ENCODE peak calls at places on chromosomes 1 and 21, in ten cellular contexts. S is pancreas; U is NCI-H510A treated with DMSO at 0.1 percent for 48 hours; V is mesenteric fat pad; R is renal cortical epithelial cell; L is Ammon's horn; Y is mucosa of gallbladder; A is stimulated activated naive B cell treated with anti-CD40 and anti-IgM and Interleukin-4, amounts not matched to agents 10 μg/mL and 1 μg/mL and 100 μg/mL, for 72 hours; H is iris pigment epithelial cell; Z is WERI-Rb-1. O is an unnamed sample.

GRCh38 chr1:25485536-25486235 is 55.0 kb downstream of the MACO1 start:
- DNase-seq in V (no peak), R (no peak), H (no peak), Z (no peak), S (no peak), A (no peak), U (peak), L (no peak), Y (no peak), O (no peak)

GRCh38 chr21:36203603-36203889 is 46.9 kb downstream of the DOP1B start:
- DNase-seq in U (no peak), H (peak), L (peak), R (peak), S (peak), A (no peak), V (no peak), Z (no peak), Y (peak), O (peak)

GRCh38 chr1:117826551-117827078 is 102.8 kb downstream of the GDAP2 start:
- DNase-seq in U (no peak), H (peak), A (no peak), V (no peak), L (peak), Z (no peak), R (peak), S (peak), Y (no peak), O (peak)

GRCh38 chr1:90721210-90722194 is 4.4 kb upstream of the BARHL2 start:
- DNase-seq in Y (no peak), S (no peak), A (no peak), R (peak), L (peak), H (peak), Z (peak), V (no peak), U (peak), O (peak)

GRCh38 chr1:245512980-245513578 is 358.3 kb downstream of the KIF26B start:
- DNase-seq in A (no peak), H (peak), U (no peak), L (no peak), V (no peak), R (no peak), Z (peak), Y (no peak), S (no peak), O (no peak)

GRCh38 chr1:88812366-88812765 is 79.0 kb downstream of the GTF2B start:
- DNase-seq in L (no peak), A (no peak), Y (no peak), V (no peak), R (no peak), U (no peak), Z (no peak), S (no peak), H (no peak), O (no peak)

GRCh38 chr1:161119379-161120061 is 1.6 kb downstream of the NIT1 start:
- DNase-seq in Z (peak), Y (peak), L (no peak), V (peak), H (peak), S (peak), U (no peak), A (no peak), R (peak), O (peak)

GRCh38 chr1:63321788-63322247 is 549 bp upstream of the FOXD3 start:
- DNase-seq in U (no peak), S (no peak), V (no peak), Y (no peak), R (no peak), Z (no peak), H (no peak), L (no peak), A (no peak), O (no peak)

GRCh38 chr21:30463713-30464112 is 16.5 kb downstream of the KRTAP19-1 start:
- DNase-seq in A (no peak), Y (no peak), V (no peak), H (no peak), S (no peak), L (no peak), R (no peak), Z (no peak), U (no peak), O (no peak)

GRCh38 chr1:3652538-3653285 is 396 bp downstream of the TP73 start:
- DNase-seq in S (no peak), A (no peak), R (no peak), Y (no peak), Z (peak), V (no peak), U (no peak), L (no peak), H (no peak), O (no peak)

GRCh38 chr1:168476588-168477379 is 67.0 kb downstream of the XCL2 start:
- DNase-seq in S (no peak), V (no peak), A (no peak), L (peak), H (no peak), Y (no peak), R (no peak), Z (no peak), U (peak), O (no peak)

GRCh38 chr1:60802884-60803283 is 279.5 kb upstream of the NFIA start:
- DNase-seq in Y (no peak), A (no peak), R (no peak), U (no peak), V (no peak), S (no peak), Z (no peak), H (no peak), L (no peak), O (no peak)

GRCh38 chr1:34806396-34806795 is 13.6 kb downstream of the GJA4 start:
- DNase-seq in R (no peak), S (no peak), Y (no peak), L (no peak), V (no peak), Z (no peak), A (no peak), U (no peak), H (peak), O (peak)

GRCh38 chr1:160261526-160261877 is 847 bp downstream of the DCAF8 start:
- DNase-seq in V (no peak), L (peak), Z (peak), U (peak), Y (peak), A (peak), R (peak), H (peak), S (peak), O (peak)

GRCh38 chr1:21567241-21568005 is 58.2 kb downstream of the ALPL start:
- DNase-seq in S (no peak), U (no peak), Z (no peak), V (no peak), A (no peak), R (no peak), H (peak), Y (no peak), L (no peak), O (peak)

GRCh38 chr1:64469614-64469976 is 334 bp upstream of the CACHD1 start:
- DNase-seq in Z (no peak), V (no peak), L (peak), U (no peak), S (no peak), Y (no peak), A (no peak), R (no peak), H (no peak), O (peak)

GRCh38 chr1:15693371-15693770 is 9.3 kb downstream of the PLEKHM2 start:
- DNase-seq in V (no peak), Y (no peak), L (no peak), U (no peak), S (no peak), H (no peak), A (no peak), Z (peak), R (no peak), O (no peak)

GRCh38 chr1:47196622-47197021 is 6.8 kb upstream of the PDZK1IP1 start:
- DNase-seq in U (no peak), H (no peak), A (no peak), V (no peak), Y (no peak), Z (no peak), L (no peak), R (no peak), S (no peak), O (no peak)

GRCh38 chr1:63148825-63149645 is 173.3 kb upstream of the FOXD3 start:
- DNase-seq in L (peak), U (peak), H (peak), R (peak), S (no peak), V (no peak), Z (peak), Y (peak), A (no peak), O (peak)

GRCh38 chr21:35829014-35829525 is 231.3 kb downstream of the SETD4 start:
- DNase-seq in Z (no peak), U (peak), A (no peak), H (no peak), L (no peak), S (no peak), V (no peak), Y (no peak), R (no peak), O (no peak)

O was measured in EL.